ENCODE peak calls at places on chromosomes 7 and 10, in four cellular contexts. E is HCT116, J is H1, Z is GM12878. U is an unnamed sample.

GRCh38 chr7:568681-569035 is 49.0 kb upstream of the PDGFA start:
- DNase-seq in E (no peak), J (no peak), Z (no peak), U (no peak)

GRCh38 chr10:7551891-7552731 is 114.7 kb downstream of the ITIH5 start:
- DNase-seq in E (no peak), J (no peak), Z (no peak), U (no peak)

GRCh38 chr7:118186491-118186890 is 2.5 kb downstream of the LSM8 start:
- DNase-seq in E (no peak), J (no peak), Z (no peak), U (no peak)

GRCh38 chr7:40470111-40470736 is 335.4 kb downstream of the SUGCT start:
- DNase-seq in E (no peak), J (no peak), Z (no peak), U (peak)

GRCh38 chr10:1932617-1933016 is 195.3 kb upstream of the ADARB2 start:
- DNase-seq in E (no peak), J (no peak), Z (no peak), U (no peak)

GRCh38 chr10:121236621-121237020 is 361.6 kb downstream of the FGFR2 start:
- DNase-seq in E (peak), J (no peak), Z (no peak), U (no peak)

GRCh38 chr7:15199482-15199881 is 296.9 kb upstream of the DGKB start:
- DNase-seq in E (no peak), J (no peak), Z (no peak), U (no peak)

GRCh38 chr7:130380121-130380860 is at the start of gene CPA1:
- DNase-seq in E (no peak), J (no peak), Z (no peak), U (no peak)

GRCh38 chr10:127415901-127416630 is 133.0 kb upstream of the NPS start:
- DNase-seq in E (no peak), J (no peak), Z (no peak), U (no peak)

GRCh38 chr7:42125321-42125720 is 111.7 kb downstream of the GLI3 start:
- DNase-seq in E (no peak), J (no peak), Z (no peak), U (no peak)

GRCh38 chr10:124984376-124984775 is 42.5 kb downstream of the ZRANB1 start:
- DNase-seq in E (no peak), J (no peak), Z (no peak), U (no peak)

GRCh38 chr10:43254199-43254730 is 12.6 kb downstream of the RASGEF1A start:
- DNase-seq in E (no peak), J (no peak), Z (no peak), U (no peak)

GRCh38 chr7:1598286-1598685 is 28.5 kb upstream of the PSMG3 start:
- DNase-seq in E (no peak), J (no peak), Z (no peak), U (no peak)

GRCh38 chr10:44983066-44983894 is 4.7 kb upstream of the DEPP1 start:
- DNase-seq in E (no peak), J (no peak), Z (no peak), U (no peak)

GRCh38 chr10:30114871-30115270 is 55.5 kb upstream of the JCAD start:
- DNase-seq in E (no peak), J (no peak), Z (no peak), U (no peak)

GRCh38 chr10:106519376-106520035 is 645.0 kb downstream of the SORCS1 start:
- DNase-seq in E (no peak), J (no peak), Z (no peak), U (no peak)

GRCh38 chr7:22332481-22332880 is 24.5 kb downstream of the RAPGEF5 start:
- DNase-seq in E (no peak), J (no peak), Z (no peak), U (no peak)

GRCh38 chr7:55552320-55553086 is 19.8 kb downstream of the VOPP1 start:
- DNase-seq in E (no peak), J (no peak), Z (no peak), U (no peak)

GRCh38 chr7:7642081-7642480 is 1.5 kb downstream of the UMAD1 start:
- DNase-seq in E (no peak), J (no peak), Z (no peak), U (no peak)

GRCh38 chr10:90227259-90227658 is 525.9 kb downstream of the KIF20B start:
- DNase-seq in E (peak), J (no peak), Z (no peak), U (no peak)

GRCh38 chr10:96910488-96911395 is 78.6 kb downstream of the LCOR start:
- DNase-seq in E (peak), J (no peak), Z (peak), U (peak)

GRCh38 chr10:132812544-132812943 is 26.6 kb upstream of the NKX6-2 start:
- DNase-seq in E (no peak), J (no peak), Z (no peak), U (no peak)

DNA sequence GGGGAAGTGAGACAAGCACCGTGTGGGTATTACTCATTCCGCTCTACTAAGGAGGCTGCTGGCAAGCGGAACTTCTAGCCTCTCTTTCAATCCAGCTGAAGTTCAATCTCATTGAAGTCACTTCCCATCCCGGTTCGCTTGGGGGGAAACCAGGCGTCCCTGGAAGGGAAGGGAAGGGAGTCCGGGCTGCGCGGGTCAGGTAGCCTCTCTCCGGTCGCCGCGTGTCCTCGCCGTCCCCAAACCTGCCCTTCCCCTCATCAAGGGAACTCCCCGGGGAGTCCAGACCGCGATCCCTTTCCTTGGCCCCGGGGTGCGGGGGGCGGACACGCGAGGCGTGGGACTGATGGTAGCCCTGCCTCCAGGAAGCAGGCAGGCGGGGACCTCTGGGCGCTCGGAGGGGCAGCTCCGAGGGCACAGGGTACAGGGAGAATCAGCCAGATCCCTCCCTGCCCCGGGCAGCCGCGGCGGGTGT is 598 bp upstream of the ZEB1 start:
- DNase-seq in E (peak), J (no peak), Z (peak), U (peak)
- TF ChIP-seq MAX in E (peak), J (no peak), Z (peak), U (no peak)

GRCh38 chr7:139741239-139741638 is 36.6 kb downstream of the HIPK2 start:
- DNase-seq in E (no peak), J (no peak), Z (no peak), U (no peak)

GRCh38 chr7:139743967-139744767 is 33.6 kb downstream of the HIPK2 start:
- DNase-seq in E (no peak), J (no peak), Z (no peak), U (no peak)

GRCh38 chr7:139739863-139740597 is 37.8 kb downstream of the HIPK2 start:
- DNase-seq in E (no peak), J (no peak), Z (no peak), U (no peak)

GRCh38 chr7:139743267-139743966 is 34.4 kb downstream of the HIPK2 start:
- DNase-seq in E (no peak), J (no peak), Z (no peak), U (no peak)

DNA sequence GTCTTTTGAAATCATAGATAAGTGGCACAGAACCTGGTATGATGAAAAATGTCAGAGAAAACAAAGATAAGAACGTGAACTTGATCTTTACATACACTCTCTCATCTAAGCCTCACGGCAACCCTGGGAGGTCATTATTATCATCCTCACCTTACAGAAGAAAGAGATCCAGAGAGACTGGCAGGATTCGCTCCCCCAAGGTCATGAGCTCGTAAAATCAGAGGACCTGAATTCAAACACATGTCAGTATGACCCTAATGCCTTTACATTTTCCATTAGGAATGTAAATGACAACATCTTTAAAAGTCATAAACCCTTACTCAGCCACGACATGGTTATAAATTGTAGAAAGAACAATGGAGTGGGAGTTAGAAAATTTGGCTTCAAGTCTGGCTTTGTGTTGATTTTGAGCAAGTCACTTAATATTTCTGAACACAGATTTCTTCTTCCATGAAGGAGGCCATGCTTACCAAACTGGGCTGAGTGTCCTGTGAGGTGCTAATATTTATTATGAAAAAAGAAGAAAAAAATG is 35.9 kb downstream of the HIPK2 start:
- DNase-seq in E (no peak), J (no peak), Z (no peak), U (no peak)
- TF ChIP-seq JUND in E (no peak), J (no peak), Z (no peak), U (no peak)

DNA sequence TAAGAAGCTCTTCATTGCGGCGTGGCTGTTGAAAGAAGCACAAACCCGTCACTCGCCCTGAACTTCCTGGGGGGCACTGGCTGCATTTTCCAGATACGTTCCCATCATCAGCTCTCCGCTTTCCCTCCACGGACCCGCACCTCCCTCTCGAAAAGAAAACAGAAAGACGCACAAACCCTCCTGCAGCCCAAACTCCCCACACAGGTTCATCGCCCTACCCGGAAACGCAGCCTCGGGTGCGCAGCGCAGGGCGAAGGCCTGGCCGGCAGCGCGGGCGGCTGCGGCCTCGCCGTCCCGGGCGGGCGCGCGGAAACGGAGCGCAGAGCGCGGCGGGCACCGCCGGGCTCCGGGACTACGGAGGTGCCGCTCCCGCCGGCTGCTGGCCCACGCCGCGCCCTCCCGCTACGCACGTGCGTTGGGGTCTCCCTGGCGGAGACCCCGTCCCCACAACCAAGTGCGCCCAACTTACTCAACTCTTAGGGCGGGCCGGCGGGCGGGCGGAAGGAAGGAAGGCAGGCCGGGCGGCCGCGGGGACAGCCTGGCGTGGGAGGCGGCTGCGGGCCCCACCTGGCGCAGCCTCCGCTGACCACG is 822 bp downstream of the ZNF800 start:
- DNase-seq in E (no peak), J (no peak), Z (no peak), U (no peak)
- TF ChIP-seq EZH2 in E (no peak), J (peak), Z (no peak), U (no peak)

GRCh38 chr7:156725982-156726381 is 85.4 kb downstream of the RNF32 start:
- DNase-seq in E (no peak), J (no peak), Z (no peak), U (no peak)

GRCh38 chr7:156732091-156732621 is 91.6 kb downstream of the RNF32 start:
- DNase-seq in E (no peak), J (no peak), Z (no peak), U (no peak)

GRCh38 chr7:156733638-156734037 is 93.1 kb downstream of the RNF32 start:
- DNase-seq in E (no peak), J (no peak), Z (no peak), U (no peak)

GRCh38 chr7:156735861-156736260 is 95.3 kb downstream of the RNF32 start:
- DNase-seq in E (no peak), J (no peak), Z (no peak), U (no peak)

GRCh38 chr7:156731651-156732050 is 91.1 kb downstream of the RNF32 start:
- DNase-seq in E (no peak), J (no peak), Z (no peak), U (no peak)
- TF ChIP-seq MAX in E (no peak), J (no peak), Z (no peak), U (no peak)

U was measured in HepG2.